ENCODE peak calls at places on chromosomes 5 and 9, in six cellular contexts. T is NCI-H2171 treated with DMSO at 0.1 percent for 48 hours; W is fibroblast of gingiva; H is activated CD4-positive, alpha-beta T cell treated with anti-CD3 and anti-CD28 coated beads, Interleukin-2, amount 50 U/mL, for 1 hour; O is NCI-H1436 treated with DMSO at 0.1 percent for 48 hours; L is SJSA1. F is an unnamed sample.

GRCh38 chr5:159316519-159317383 is 13.5 kb downstream of the IL12B start:
- DNase-seq in T (peak; percentile 1), W (peak; percentile 50), H (peak; percentile 40), O (no peak), L (peak; percentile 67), F (peak; percentile 5)

GRCh38 chr9:35910613-35911488 is 1.6 kb downstream of the SPAAR start:
- DNase-seq in T (peak; percentile 51), W (peak; percentile 56), H (peak; percentile 41), O (no peak), L (no peak), F (peak; percentile 60)

GRCh38 chr5:138469540-138470321 is 4.5 kb downstream of the EGR1 start:
- DNase-seq in T (no peak), W (peak; percentile 92), H (peak; percentile 62), O (no peak), L (no peak), F (no peak)

GRCh38 chr5:154779105-154779504 is 23.9 kb downstream of the LARP1 start:
- DNase-seq in T (no peak), W (peak; percentile 80), H (no peak), O (no peak), L (no peak), F (no peak)

GRCh38 chr9:8677725-8678124 is 878.1 kb upstream of the DMAC1 start:
- DNase-seq in T (no peak), W (no peak), H (no peak), O (no peak), L (no peak), F (no peak)

GRCh38 chr5:145920542-145921210 is 15.7 kb upstream of the SH3RF2 start:
- DNase-seq in T (no peak), W (no peak), H (no peak), O (no peak), L (no peak), F (no peak)

GRCh38 chr5:103428411-103428871 is 134.1 kb downstream of the NUDT12 start:
- DNase-seq in T (no peak), W (peak; percentile 61), H (no peak), O (no peak), L (no peak), F (peak; percentile 77)

GRCh38 chr5:35436441-35437057 is 181.1 kb upstream of the SPEF2 start:
- DNase-seq in T (peak; percentile 27), W (no peak), H (no peak), O (no peak), L (no peak), F (peak; percentile 42)

GRCh38 chr9:32463500-32463899 is 62.5 kb downstream of the RIGI start:
- DNase-seq in T (no peak), W (no peak), H (no peak), O (no peak), L (no peak), F (no peak)

GRCh38 chr5:148992265-148992664 is 70.6 kb downstream of the SH3TC2 start:
- DNase-seq in T (no peak), W (no peak), H (no peak), O (no peak), L (no peak), F (no peak)

GRCh38 chr5:179342577-179342976 is 2.7 kb downstream of the ADAMTS2 start:
- DNase-seq in T (no peak), W (peak; percentile 70), H (no peak), O (no peak), L (no peak), F (no peak)

GRCh38 chr9:93589688-93590087 is 13.3 kb downstream of the PHF2 start:
- DNase-seq in T (no peak), W (no peak), H (no peak), O (no peak), L (no peak), F (peak; percentile 33)

GRCh38 chr5:38809388-38810359 is 36.1 kb upstream of the OSMR start:
- DNase-seq in T (peak; percentile 94), W (peak; percentile 83), H (peak; percentile 13), O (peak; percentile 31), L (peak; percentile 90), F (peak; percentile 89)

GRCh38 chr5:89300426-89300970 is 417.5 kb upstream of the MEF2C start:
- DNase-seq in T (no peak), W (no peak), H (no peak), O (no peak), L (no peak), F (no peak)

GRCh38 chr5:113891491-113891890 is 378.0 kb downstream of the YTHDC2 start:
- DNase-seq in T (no peak), W (no peak), H (no peak), O (no peak), L (no peak), F (no peak)

GRCh38 chr9:95947118-95947517 is 71.6 kb downstream of the ERCC6L2 start:
- DNase-seq in T (no peak), W (no peak), H (no peak), O (no peak), L (no peak), F (no peak)

GRCh38 chr9:107667700-107668099 is 178.1 kb upstream of the KLF4 start:
- DNase-seq in T (no peak), W (no peak), H (no peak), O (no peak), L (no peak), F (no peak)

GRCh38 chr9:113715086-113715485 is 161.0 kb upstream of the ZNF618 start:
- DNase-seq in T (no peak), W (peak; percentile 28), H (no peak), O (no peak), L (peak; percentile 22), F (no peak)

GRCh38 chr5:136191304-136192014 is 1.5 kb downstream of the SMIM32 start:
- DNase-seq in T (no peak), W (peak; percentile 19), H (no peak), O (no peak), L (no peak), F (no peak)

GRCh38 chr9:88776717-88777497 is 214.4 kb upstream of the S1PR3 start:
- DNase-seq in T (no peak), W (peak; percentile 90), H (no peak), O (no peak), L (peak; percentile 57), F (no peak)

GRCh38 chr5:67577424-67577823 is 380.8 kb upstream of the CD180 start:
- DNase-seq in T (no peak), W (peak; percentile 62), H (no peak), O (peak; percentile 67), L (no peak), F (peak; percentile 24)